ENCODE peak calls at places on chromosome 2, in four cellular contexts. S is IMR-90, L is mesendoderm, B is H1. U is an unnamed sample.

GRCh38 chr2:181573140-181573736 is 83.7 kb downstream of the CERKL start:
- DNase-seq in S (peak; percentile 50), L (peak; percentile 42), B (no peak), U (no peak)

GRCh38 chr2:46187112-46187618 is 110.0 kb upstream of the EPAS1 start:
- DNase-seq in S (peak; percentile 71), L (no peak), B (no peak), U (no peak)

GRCh38 chr2:101400048-101400447 is 12.7 kb upstream of the CREG2 start:
- DNase-seq in S (peak; percentile 28), L (no peak), B (no peak), U (no peak)

GRCh38 chr2:74457549-74458131 is 598 bp upstream of the WBP1 start:
- DNase-seq in S (no peak), L (peak; percentile 80), B (no peak), U (peak; percentile 83)

GRCh38 chr2:164560181-164560792 is 61.0 kb downstream of the GRB14 start:
- DNase-seq in S (peak; percentile 16), L (peak; percentile 23), B (no peak), U (no peak)

GRCh38 chr2:20011276-20012031 is 1.0 kb downstream of the MATN3 start:
- DNase-seq in S (no peak), L (no peak), B (no peak), U (no peak)

GRCh38 chr2:7083580-7084509 is 166.6 kb downstream of the RNF144A start:
- DNase-seq in S (peak; percentile 25), L (peak; percentile 78), B (no peak), U (peak; percentile 63)

GRCh38 chr2:129400825-129401224 is 578.6 kb upstream of the RAB6C start:
- DNase-seq in S (no peak), L (peak; percentile 13), B (no peak), U (no peak)

GRCh38 chr2:231068525-231069222 is 12.0 kb downstream of the PSMD1 start:
- DNase-seq in S (peak; percentile 78), L (no peak), B (no peak), U (no peak)

GRCh38 chr2:112024246-112024645 is 30.8 kb upstream of the TMEM87B start:
- DNase-seq in S (no peak), L (no peak), B (no peak), U (no peak)

GRCh38 chr2:63695583-63695982 is 106.8 kb downstream of the MDH1 start:
- DNase-seq in S (no peak), L (no peak), B (no peak), U (no peak)

GRCh38 chr2:232884549-232885263 is 14.6 kb downstream of the SNORC start:
- DNase-seq in S (no peak), L (no peak), B (no peak), U (no peak)

GRCh38 chr2:129201636-129202035 is 777.8 kb upstream of the RAB6C start:
- DNase-seq in S (no peak), L (peak; percentile 62), B (no peak), U (no peak)

GRCh38 chr2:11746807-11747459 is 501 bp downstream of the LPIN1 start:
- DNase-seq in S (peak; percentile 16), L (peak; percentile 72), B (no peak), U (peak; percentile 67)

GRCh38 chr2:154462634-154463033 is 235.9 kb upstream of the KCNJ3 start:
- DNase-seq in S (no peak), L (no peak), B (no peak), U (no peak)

GRCh38 chr2:1556776-1557466 is 143.7 kb downstream of the TPO start:
- DNase-seq in S (peak; percentile 81), L (peak; percentile 57), B (no peak), U (no peak)

GRCh38 chr2:230326453-230327417 is at the start of gene SP140L:
- DNase-seq in S (peak; percentile 84), L (peak; percentile 64), B (no peak), U (no peak)

GRCh38 chr2:112646791-112647720 is 1.3 kb downstream of the SLC20A1 start:
- DNase-seq in S (no peak), L (peak; percentile 46), B (no peak), U (no peak)

DNA sequence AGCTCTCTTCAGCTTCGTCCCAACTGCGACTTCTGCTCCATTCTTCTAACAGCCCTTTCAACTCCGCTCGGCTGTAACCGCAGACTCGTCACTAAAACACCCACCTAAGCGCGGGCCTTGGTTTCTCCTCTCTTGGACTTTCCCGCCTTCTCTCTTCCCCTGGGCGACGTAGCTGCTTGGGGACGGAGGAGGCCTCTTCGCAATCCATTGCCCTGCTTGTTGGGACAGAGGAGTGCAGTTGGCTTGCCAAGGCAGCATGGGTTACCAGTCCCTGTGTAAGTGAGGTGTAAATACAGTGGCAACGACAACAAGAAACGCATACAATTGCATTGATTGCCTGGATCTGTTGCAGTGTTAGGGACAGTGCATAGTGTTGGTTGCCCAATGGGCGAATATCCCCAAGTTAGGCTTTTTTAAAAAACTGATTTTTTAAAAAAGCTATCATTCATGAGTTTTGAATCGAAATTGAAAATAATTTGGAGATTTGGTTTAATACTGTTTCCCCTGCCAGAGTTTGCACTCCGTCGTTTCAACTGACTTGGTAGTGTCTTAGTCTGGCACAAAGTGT is 484 bp upstream of the DARS1 start:
- DNase-seq in S (no peak), L (no peak), B (no peak), U (no peak)
- H4K8ac ChIP-seq in S (peak overlapping the region; percentile 94), L (no peak overlapping the region), B (peak overlapping the region; percentile 96), U (no peak overlapping the region)

DNA sequence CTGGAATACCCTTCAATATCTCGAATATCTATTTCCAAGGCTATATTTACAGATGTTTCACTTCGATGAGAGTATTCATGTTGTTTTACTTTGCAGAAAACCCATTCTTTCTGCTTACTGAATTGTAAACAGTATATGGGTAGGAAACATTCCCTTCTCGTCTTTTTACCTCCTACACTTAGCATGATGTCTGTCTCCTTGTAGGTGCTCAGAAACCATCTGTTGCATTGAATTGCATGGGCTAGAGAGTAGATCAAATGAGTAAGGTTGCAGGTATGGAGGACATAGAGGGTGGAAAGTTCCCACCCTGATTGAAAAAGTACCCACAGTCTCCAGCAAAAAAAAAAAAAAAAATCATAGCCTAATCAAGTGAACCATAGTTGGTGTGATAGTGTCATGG is 1.8 kb downstream of the CYTIP start:
- DNase-seq in S (no peak), L (no peak), B (no peak), U (no peak)
- H3K9ac ChIP-seq in S (no peak overlapping the region), L (no peak overlapping the region), B (no peak overlapping the region), U (no peak overlapping the region)

GRCh38 chr2:39718483-39718882 is 52.8 kb downstream of the TMEM178A start:
- DNase-seq in S (no peak), L (no peak), B (no peak), U (no peak)
- H3K56ac ChIP-seq in S (no peak overlapping the region), L (no peak overlapping the region), B (no peak overlapping the region), U (no peak overlapping the region)

GRCh38 chr2:225030089-225030653 is 12.1 kb downstream of the DOCK10 start:
- DNase-seq in S (no peak), L (no peak), B (no peak), U (no peak)
- H4K8ac ChIP-seq in S (no peak overlapping the region), L (no peak overlapping the region), B (peak overlapping the region; percentile 21), U (no peak overlapping the region)

DNA sequence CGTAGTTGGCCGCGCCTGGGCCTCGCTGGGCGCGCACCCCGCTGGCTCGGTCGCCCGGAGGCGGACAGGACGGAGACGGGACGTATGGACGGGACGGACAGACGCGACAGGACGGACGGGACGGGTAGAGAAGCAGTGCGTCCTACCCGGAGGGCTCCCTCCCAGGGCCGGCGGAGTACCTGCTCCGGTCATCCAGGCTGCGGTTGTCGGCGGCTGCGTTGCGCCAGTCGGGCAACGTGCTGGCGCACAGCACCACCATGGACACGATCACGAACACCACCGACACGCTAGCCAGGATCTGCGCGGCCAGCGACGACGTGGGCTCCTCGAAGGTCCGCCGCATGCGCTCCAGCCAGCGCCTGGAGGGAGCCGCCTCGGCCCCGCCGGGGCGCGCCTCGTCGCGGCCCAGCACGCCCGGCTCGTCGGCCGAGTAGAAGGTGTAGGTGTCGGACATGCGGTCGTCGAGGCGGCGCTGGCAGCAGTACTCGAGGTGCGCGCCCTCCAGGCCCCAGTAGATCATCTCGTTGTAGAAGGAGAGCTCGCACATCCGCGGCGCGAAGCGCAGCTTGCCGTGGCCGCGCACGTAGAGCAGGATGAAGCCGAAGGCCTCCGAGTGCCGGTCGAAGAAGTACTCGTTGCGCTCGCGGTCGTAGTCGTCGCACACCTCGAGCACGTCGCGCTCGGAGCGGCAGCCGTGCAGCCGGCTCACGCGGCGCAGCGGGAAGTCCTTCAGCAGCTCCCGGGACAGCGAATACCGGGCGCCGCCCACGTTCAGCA is 903 bp downstream of the KCNG3 start:
- DNase-seq in S (no peak), L (peak; percentile 80), B (no peak), U (peak; percentile 58)
- H3K9ac ChIP-seq in S (no peak overlapping the region), L (peak overlapping the region; percentile 67), B (peak overlapping the region; percentile 5), U (peak overlapping the region; percentile 3)

DNA sequence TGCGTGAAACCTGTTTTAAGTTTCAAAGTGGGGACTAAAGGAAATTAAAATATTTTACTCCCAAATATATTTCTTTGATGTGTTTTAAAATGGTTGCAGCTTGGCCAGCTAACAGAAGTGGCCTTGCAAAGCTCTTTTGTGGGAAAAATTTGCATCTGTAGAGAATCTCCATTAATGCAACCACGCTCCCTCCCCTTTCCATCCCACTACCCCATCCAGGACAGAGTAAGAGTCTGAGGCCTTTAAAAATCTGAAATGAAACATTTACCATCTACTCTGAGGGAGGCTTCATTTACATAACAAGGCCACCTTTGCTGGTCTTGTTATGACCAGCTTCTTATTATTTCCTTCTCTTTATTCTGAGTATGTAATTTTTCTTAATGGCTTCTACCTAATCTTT is 63.5 kb downstream of the STAT4 start:
- DNase-seq in S (no peak), L (no peak), B (no peak), U (no peak)
- H3K56ac ChIP-seq in S (no peak overlapping the region), L (no peak overlapping the region), B (no peak overlapping the region), U (no peak overlapping the region)

U was measured in H9.